ENCODE peak calls at places on chromosomes 4 and X, in eight cellular contexts. F, S, W, J, E, Z, V and Q are unnamed samples. For H3K9me3 and H3K27me3, the result is how much of the 10 kb centered on the place peaks cover.

GRCh38 chrX:38514014-38514854 is 47.1 kb upstream of the TSPAN7 start:
- DNase-seq in W (no peak), V (no peak), S (no peak), J (no peak), E (no peak), F (no peak), Z (no peak), Q (no peak)

GRCh38 chr4:94011190-94011589 is 182.6 kb downstream of the ATOH1 start:
- DNase-seq in V (no peak), J (no peak), W (no peak), F (no peak), E (no peak), Z (no peak), S (no peak), Q (no peak)

GRCh38 chr4:148015058-148015457 is 283.2 kb downstream of the ARHGAP10 start:
- DNase-seq in Z (no peak), W (no peak), F (no peak), V (no peak), E (no peak), J (no peak), S (no peak), Q (no peak)

GRCh38 chrX:63349307-63349706 is 1.8 kb downstream of the SPIN4 start:
- DNase-seq in E (no peak), S (no peak), F (no peak), W (no peak), Z (no peak), J (no peak), V (no peak), Q (peak)

GRCh38 chr4:94567811-94568210 is 116.1 kb downstream of the PDLIM5 start:
- DNase-seq in F (no peak), Z (no peak), S (no peak), E (no peak), J (no peak), V (no peak), W (no peak), Q (no peak)

GRCh38 chr4:47570816-47571215 is 85.7 kb downstream of the ATP10D start:
- DNase-seq in J (no peak), E (no peak), F (no peak), W (no peak), S (no peak), Z (no peak), V (no peak), Q (no peak)

GRCh38 chr4:122293374-122294365 is 85.1 kb upstream of the ADAD1 start:
- DNase-seq in J (no peak), Z (no peak), V (no peak), F (no peak), W (no peak), S (no peak), E (no peak), Q (no peak)

GRCh38 chrX:47169273-47169672 is 24.3 kb downstream of the RBM10 start:
- DNase-seq in W (no peak), J (no peak), E (no peak), S (peak), F (no peak), V (no peak), Z (no peak), Q (no peak)

GRCh38 chr4:176539785-176540175 is 220.0 kb downstream of the SPCS3 start:
- DNase-seq in J (no peak), F (no peak), W (no peak), V (peak), S (no peak), E (no peak), Z (no peak), Q (no peak)

GRCh38 chr4:150402968-150403367 is 179.0 kb upstream of the MAB21L2 start:
- DNase-seq in Z (peak), J (peak), S (no peak), E (peak), W (peak), F (no peak), V (peak), Q (peak)

GRCh38 chr4:68683034-68683433 is 12.6 kb upstream of the UGT2B15 start:
- DNase-seq in F (no peak), V (no peak), S (no peak), E (no peak), J (no peak), W (no peak), Z (no peak), Q (no peak)

GRCh38 chr4:184434496-184435066 is 39.8 kb downstream of the IRF2 start:
- DNase-seq in V (no peak), Z (no peak), J (no peak), W (no peak), S (no peak), F (no peak), E (no peak), Q (no peak)

GRCh38 chr4:177511611-177512010 is 69.4 kb upstream of the AGA start:
- DNase-seq in F (no peak), J (no peak), W (no peak), S (no peak), E (peak), Z (no peak), V (no peak), Q (no peak)

GRCh38 chr4:86594559-86595425 is 677 bp downstream of the PTPN13 start:
- DNase-seq in Z (peak), S (peak), F (no peak), J (no peak), E (peak), V (peak), W (peak), Q (no peak)

GRCh38 chr4:52823478-52824092 is 38.5 kb upstream of the RASL11B start:
- DNase-seq in V (no peak), J (no peak), Z (no peak), E (no peak), W (no peak), F (no peak), S (no peak), Q (no peak)

GRCh38 chrX:45445745-45446412 is 245.2 kb upstream of the DIPK2B start:
- DNase-seq in F (no peak), E (no peak), V (peak), S (no peak), W (no peak), J (no peak), Z (no peak), Q (no peak)

GRCh38 chrX:119655125-119655524 is 37.8 kb downstream of the SEPTIN6 start:
- DNase-seq in V (peak), J (peak), F (peak), S (no peak), W (no peak), Z (peak), E (no peak), Q (no peak)

GRCh38 chr4:118221193-118221800 is 131.5 kb downstream of the PRSS12 start:
- DNase-seq in E (no peak), S (no peak), Z (no peak), J (no peak), F (no peak), W (no peak), V (no peak), Q (no peak)

GRCh38 chrX:69388526-69388925 is 115.6 kb upstream of the NALF2 start:
- DNase-seq in S (no peak), E (no peak), W (no peak), Z (no peak), V (no peak), J (no peak), F (no peak), Q (no peak)

GRCh38 chr4:139609647-139610046 is 53.6 kb upstream of the SETD7 start:
- DNase-seq in E (no peak), S (no peak), W (no peak), J (no peak), F (no peak), Z (no peak), V (no peak), Q (no peak)

GRCh38 chr4:14180983-14181601 is 553.6 kb upstream of the BOD1L1 start:
- DNase-seq in W (no peak), E (no peak), V (no peak), J (no peak), F (no peak), Z (no peak), S (no peak), Q (no peak)

DNA sequence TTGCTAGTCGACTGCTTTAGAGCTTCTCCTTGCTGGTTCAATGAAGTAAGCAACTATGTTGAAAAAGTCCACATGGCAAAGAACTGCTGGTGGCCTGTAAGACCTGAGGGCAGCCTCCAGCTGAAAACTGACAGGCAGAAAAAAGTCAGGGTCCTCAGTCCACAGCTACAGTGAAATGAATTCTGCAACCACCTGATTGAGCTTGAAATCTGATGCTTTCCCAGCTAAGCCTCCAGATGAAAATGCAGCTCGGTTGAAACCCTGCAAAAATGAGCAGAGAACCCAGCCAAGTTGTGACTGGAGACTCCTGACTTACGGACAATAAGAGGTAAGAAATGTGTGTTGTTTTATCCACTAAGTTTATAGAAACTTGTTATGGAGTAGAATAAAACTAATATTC is 776.6 kb downstream of the STPG2 start:
- DNase-seq in Z (no peak), E (no peak), W (no peak), J (no peak), S (no peak), V (no peak), F (no peak), Q (no peak)
- H3K9me3 ChIP-seq in Z (under half), E (under half), W (under half), J (under half), S (under half), V (under half), F (under half), Q (under half)

DNA sequence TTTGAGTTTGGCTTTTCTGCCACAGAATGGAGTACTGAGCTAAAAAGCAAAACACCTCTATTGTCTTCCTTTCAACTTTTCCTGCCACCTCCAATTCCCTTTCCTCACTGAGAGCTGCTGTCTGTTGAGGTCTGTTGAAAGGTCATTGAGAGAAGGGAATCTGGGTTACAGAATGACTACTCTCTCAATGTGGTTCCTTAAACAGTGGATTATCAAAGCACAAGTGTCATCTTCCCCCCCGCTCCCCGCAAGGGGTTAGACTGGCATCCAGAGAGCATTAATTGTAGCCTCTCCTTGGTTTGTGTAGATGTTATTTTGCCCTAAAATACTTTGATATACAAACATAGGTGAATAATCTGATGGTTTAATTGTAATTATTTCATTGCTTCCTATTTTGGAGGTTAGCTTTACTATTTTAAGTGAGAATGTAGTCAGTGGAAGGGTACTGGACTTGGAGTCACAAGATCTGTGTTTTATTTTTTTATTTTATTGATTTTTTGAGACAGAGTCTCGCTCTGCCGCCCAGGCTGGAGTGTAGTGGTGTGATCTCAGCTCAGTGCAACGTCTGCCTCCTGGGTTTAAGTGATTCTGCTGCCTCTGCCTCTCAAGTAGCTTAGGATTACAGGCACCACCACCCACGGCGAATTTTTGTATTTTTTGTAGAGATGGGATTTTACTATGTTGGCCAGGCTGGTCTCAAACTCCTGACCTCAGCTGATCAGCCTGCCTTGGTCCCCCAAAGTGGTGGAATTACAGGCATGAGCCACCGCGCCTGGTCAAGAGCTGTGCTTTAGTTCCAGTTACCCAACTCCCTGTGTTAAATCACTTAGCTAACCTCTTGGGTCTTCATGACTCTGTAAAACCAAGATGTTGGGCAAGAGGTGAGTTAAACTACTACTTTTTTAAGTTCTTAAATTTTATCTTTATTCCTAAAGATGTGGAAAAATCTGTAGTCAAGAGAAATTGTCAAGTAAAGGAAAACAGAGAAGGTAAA is 11.0 kb downstream of the USP9X start:
- DNase-seq in F (no peak), V (no peak), S (no peak), E (no peak), W (peak), Z (no peak), J (no peak), Q (no peak)
- H3K27me3 ChIP-seq in F (under half), V (under half), S (under half), E (under half), W (under half), Z (under half), J (under half), Q (under half)

DNA sequence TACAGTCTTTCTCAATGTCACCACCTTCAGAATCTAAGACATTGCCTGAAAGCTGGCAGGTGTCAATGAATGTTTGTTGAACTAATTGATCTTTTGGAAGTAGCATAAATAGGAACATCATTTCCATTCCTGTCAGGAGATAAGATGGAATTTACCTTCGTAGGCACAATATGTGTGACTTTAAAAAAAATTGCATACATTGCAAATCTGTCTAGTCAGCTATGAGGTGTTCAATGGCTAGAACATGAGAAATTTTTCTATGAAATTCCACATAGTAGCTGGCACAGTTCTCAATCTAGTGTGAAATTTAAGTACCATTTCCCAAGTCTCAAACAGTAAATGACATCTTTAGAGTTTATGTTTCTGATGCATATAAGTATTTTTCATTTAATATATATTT is 10.3 kb downstream of the PAGE2 start:
- DNase-seq in V (no peak), S (no peak), Z (no peak), F (no peak), W (no peak), E (no peak), J (no peak), Q (no peak)
- H3K9me3 ChIP-seq in V (under half), S (under half), Z (under half), F (under half), W (under half), E (under half), J (under half), Q (under half)

GRCh38 chr4:54660145-54660535 is 2.4 kb downstream of the KIT start:
- DNase-seq in E (no peak), Z (no peak), F (no peak), S (no peak), W (no peak), V (no peak), J (no peak), Q (no peak)
- H3K27me3 ChIP-seq in E (half or more), Z (under half), F (under half), S (under half), W (under half), V (under half), J (under half), Q (under half)

DNA sequence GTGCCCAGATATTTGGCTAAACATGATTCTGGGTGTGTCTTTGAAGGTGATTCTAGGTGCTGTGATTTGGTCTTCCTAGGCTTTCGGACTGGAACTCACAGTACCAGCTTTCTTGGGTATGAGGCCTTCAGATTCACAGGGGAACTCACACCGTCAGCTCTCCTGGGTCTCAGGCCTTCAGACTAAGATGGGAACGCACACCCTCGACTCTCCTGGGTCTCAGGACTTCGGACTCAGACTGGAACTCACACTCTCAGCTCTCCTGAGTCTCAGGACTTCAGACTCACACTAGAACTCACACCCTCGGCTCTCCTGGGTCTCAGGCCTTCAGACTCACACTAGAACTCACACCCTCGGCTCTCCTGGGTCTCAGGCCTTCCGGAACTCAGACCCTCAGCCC is 137.7 kb downstream of the CRLF2 start:
- DNase-seq in W (no peak), S (peak), V (no peak), Z (no peak), F (no peak), J (no peak), E (no peak), Q (no peak)
- H3K9me3 ChIP-seq in W (under half), S (under half), V (under half), Z (under half), F (under half), J (under half), E (under half), Q (under half)

GRCh38 chrX:72031118-72031517 is 100.6 kb downstream of the RTL5 start:
- DNase-seq in F (no peak), E (no peak), V (no peak), Z (no peak), S (no peak), J (no peak), W (no peak), Q (peak)
- H3K27me3 ChIP-seq in F (under half), E (under half), V (under half), Z (under half), S (under half), J (under half), W (under half), Q (under half)